ENCODE peak calls at places on chromosomes 6 and 20, in five cellular contexts. One of them, this sample, is unnamed.

GRCh38 chr6:133160531-133160930 is 80.6 kb upstream of the EYA4 start:
- DNase-seq in HTR-8/SVneo: no peak
- DNase-seq in sigmoid colon: no peak
- DNase-seq in activated gamma-delta T cell treated with anti-CD3 and anti-CD28 coated beads, Interleukin-2, amount 50 U/mL, for 16 hours: no peak
- DNase-seq in mucosa of gallbladder: no peak
- DNase-seq in this sample: no peak

GRCh38 chr6:16301511-16301910 is 63.1 kb downstream of the GMPR start:
- DNase-seq in activated gamma-delta T cell treated with anti-CD3 and anti-CD28 coated beads, Interleukin-2, amount 50 U/mL, for 16 hours: no peak
- DNase-seq in sigmoid colon: no peak
- DNase-seq in mucosa of gallbladder: no peak
- DNase-seq in HTR-8/SVneo: no peak
- DNase-seq in this sample: no peak

GRCh38 chr6:170221753-170222400 is 69.0 kb downstream of the DLL1 start:
- DNase-seq in sigmoid colon: peak; percentile 21
- DNase-seq in HTR-8/SVneo: no peak
- DNase-seq in activated gamma-delta T cell treated with anti-CD3 and anti-CD28 coated beads, Interleukin-2, amount 50 U/mL, for 16 hours: no peak
- DNase-seq in mucosa of gallbladder: no peak
- DNase-seq in this sample: no peak

GRCh38 chr6:135236319-135236718 is 55.2 kb downstream of the MYB start:
- DNase-seq in activated gamma-delta T cell treated with anti-CD3 and anti-CD28 coated beads, Interleukin-2, amount 50 U/mL, for 16 hours: no peak
- DNase-seq in sigmoid colon: no peak
- DNase-seq in HTR-8/SVneo: no peak
- DNase-seq in mucosa of gallbladder: no peak
- DNase-seq in this sample: no peak

GRCh38 chr6:109315331-109316129 is 66.7 kb downstream of the CD164 start:
- DNase-seq in mucosa of gallbladder: no peak
- DNase-seq in activated gamma-delta T cell treated with anti-CD3 and anti-CD28 coated beads, Interleukin-2, amount 50 U/mL, for 16 hours: no peak
- DNase-seq in sigmoid colon: no peak
- DNase-seq in HTR-8/SVneo: no peak
- DNase-seq in this sample: no peak

GRCh38 chr6:166579234-166579575 is 7.3 kb downstream of the RAMACL start:
- DNase-seq in sigmoid colon: no peak
- DNase-seq in HTR-8/SVneo: no peak
- DNase-seq in activated gamma-delta T cell treated with anti-CD3 and anti-CD28 coated beads, Interleukin-2, amount 50 U/mL, for 16 hours: no peak
- DNase-seq in mucosa of gallbladder: no peak
- DNase-seq in this sample: no peak

GRCh38 chr6:86331889-86332288 is 605.4 kb upstream of the HTR1E start:
- DNase-seq in activated gamma-delta T cell treated with anti-CD3 and anti-CD28 coated beads, Interleukin-2, amount 50 U/mL, for 16 hours: no peak
- DNase-seq in HTR-8/SVneo: no peak
- DNase-seq in mucosa of gallbladder: no peak
- DNase-seq in sigmoid colon: no peak
- DNase-seq in this sample: no peak

GRCh38 chr6:85250586-85251216 is 199.2 kb upstream of the NT5E start:
- DNase-seq in mucosa of gallbladder: no peak
- DNase-seq in sigmoid colon: no peak
- DNase-seq in activated gamma-delta T cell treated with anti-CD3 and anti-CD28 coated beads, Interleukin-2, amount 50 U/mL, for 16 hours: no peak
- DNase-seq in HTR-8/SVneo: no peak
- DNase-seq in this sample: no peak

GRCh38 chr6:147000545-147001488 is 203.4 kb upstream of the STXBP5 start:
- DNase-seq in activated gamma-delta T cell treated with anti-CD3 and anti-CD28 coated beads, Interleukin-2, amount 50 U/mL, for 16 hours: no peak
- DNase-seq in mucosa of gallbladder: no peak
- DNase-seq in sigmoid colon: no peak
- DNase-seq in HTR-8/SVneo: no peak
- DNase-seq in this sample: no peak

GRCh38 chr20:62342910-62343309 is 24.2 kb downstream of the LAMA5 start:
- DNase-seq in HTR-8/SVneo: no peak
- DNase-seq in activated gamma-delta T cell treated with anti-CD3 and anti-CD28 coated beads, Interleukin-2, amount 50 U/mL, for 16 hours: no peak
- DNase-seq in sigmoid colon: no peak
- DNase-seq in mucosa of gallbladder: no peak
- DNase-seq in this sample: no peak

GRCh38 chr6:155188707-155189496 is 74.9 kb upstream of the CLDN20 start:
- DNase-seq in HTR-8/SVneo: no peak
- DNase-seq in sigmoid colon: no peak
- DNase-seq in mucosa of gallbladder: no peak
- DNase-seq in activated gamma-delta T cell treated with anti-CD3 and anti-CD28 coated beads, Interleukin-2, amount 50 U/mL, for 16 hours: no peak
- DNase-seq in this sample: no peak

GRCh38 chr6:86888311-86888710 is 49.0 kb upstream of the HTR1E start:
- DNase-seq in HTR-8/SVneo: no peak
- DNase-seq in sigmoid colon: no peak
- DNase-seq in activated gamma-delta T cell treated with anti-CD3 and anti-CD28 coated beads, Interleukin-2, amount 50 U/mL, for 16 hours: no peak
- DNase-seq in mucosa of gallbladder: no peak
- DNase-seq in this sample: no peak

GRCh38 chr20:62237772-62238568 is at the start of gene OSBPL2:
- DNase-seq in mucosa of gallbladder: peak; percentile 99
- DNase-seq in HTR-8/SVneo: peak; percentile 100
- DNase-seq in sigmoid colon: peak; percentile 100
- DNase-seq in activated gamma-delta T cell treated with anti-CD3 and anti-CD28 coated beads, Interleukin-2, amount 50 U/mL, for 16 hours: peak; percentile 100
- DNase-seq in this sample: peak; percentile 100

GRCh38 chr6:159094444-159095252 is 49.9 kb upstream of the TAGAP start:
- DNase-seq in activated gamma-delta T cell treated with anti-CD3 and anti-CD28 coated beads, Interleukin-2, amount 50 U/mL, for 16 hours: no peak
- DNase-seq in HTR-8/SVneo: no peak
- DNase-seq in mucosa of gallbladder: no peak
- DNase-seq in sigmoid colon: no peak
- DNase-seq in this sample: peak; percentile 92

GRCh38 chr6:160132297-160132637 is 10.7 kb downstream of the SLC22A1 start:
- DNase-seq in mucosa of gallbladder: no peak
- DNase-seq in HTR-8/SVneo: no peak
- DNase-seq in sigmoid colon: no peak
- DNase-seq in activated gamma-delta T cell treated with anti-CD3 and anti-CD28 coated beads, Interleukin-2, amount 50 U/mL, for 16 hours: no peak
- DNase-seq in this sample: no peak

GRCh38 chr6:70380771-70381435 is 32.4 kb upstream of the FAM135A start:
- DNase-seq in mucosa of gallbladder: no peak
- DNase-seq in HTR-8/SVneo: no peak
- DNase-seq in activated gamma-delta T cell treated with anti-CD3 and anti-CD28 coated beads, Interleukin-2, amount 50 U/mL, for 16 hours: no peak
- DNase-seq in sigmoid colon: no peak
- DNase-seq in this sample: no peak

GRCh38 chr20:62795023-62795761 is 1.1 kb upstream of the MRGBP start:
- DNase-seq in mucosa of gallbladder: no peak
- DNase-seq in sigmoid colon: no peak
- DNase-seq in activated gamma-delta T cell treated with anti-CD3 and anti-CD28 coated beads, Interleukin-2, amount 50 U/mL, for 16 hours: peak; percentile 51
- DNase-seq in HTR-8/SVneo: peak; percentile 79
- DNase-seq in this sample: peak; percentile 64

GRCh38 chr6:148611213-148611612 is 135.6 kb upstream of the UST start:
- DNase-seq in activated gamma-delta T cell treated with anti-CD3 and anti-CD28 coated beads, Interleukin-2, amount 50 U/mL, for 16 hours: no peak
- DNase-seq in sigmoid colon: peak; percentile 92
- DNase-seq in mucosa of gallbladder: peak; percentile 47
- DNase-seq in HTR-8/SVneo: no peak
- DNase-seq in this sample: no peak

GRCh38 chr6:33980176-33980805 is 165.6 kb downstream of the GRM4 start:
- DNase-seq in sigmoid colon: no peak
- DNase-seq in HTR-8/SVneo: no peak
- DNase-seq in activated gamma-delta T cell treated with anti-CD3 and anti-CD28 coated beads, Interleukin-2, amount 50 U/mL, for 16 hours: no peak
- DNase-seq in mucosa of gallbladder: no peak
- DNase-seq in this sample: no peak

GRCh38 chr6:33988121-33989015 is 157.5 kb downstream of the GRM4 start:
- DNase-seq in mucosa of gallbladder: no peak
- DNase-seq in sigmoid colon: no peak
- DNase-seq in HTR-8/SVneo: no peak
- DNase-seq in activated gamma-delta T cell treated with anti-CD3 and anti-CD28 coated beads, Interleukin-2, amount 50 U/mL, for 16 hours: no peak
- DNase-seq in this sample: no peak

GRCh38 chr6:25172819-25173218 is 106.4 kb upstream of the CARMIL1 start:
- DNase-seq in mucosa of gallbladder: no peak
- DNase-seq in activated gamma-delta T cell treated with anti-CD3 and anti-CD28 coated beads, Interleukin-2, amount 50 U/mL, for 16 hours: no peak
- DNase-seq in sigmoid colon: no peak
- DNase-seq in HTR-8/SVneo: peak; percentile 64
- DNase-seq in this sample: no peak

GRCh38 chr6:34015576-34015975 is 130.3 kb downstream of the GRM4 start:
- DNase-seq in mucosa of gallbladder: no peak
- DNase-seq in sigmoid colon: no peak
- DNase-seq in HTR-8/SVneo: no peak
- DNase-seq in activated gamma-delta T cell treated with anti-CD3 and anti-CD28 coated beads, Interleukin-2, amount 50 U/mL, for 16 hours: no peak
- DNase-seq in this sample: no peak

GRCh38 chr6:94270040-94270689 is 850.8 kb upstream of the EPHA7 start:
- DNase-seq in HTR-8/SVneo: no peak
- DNase-seq in activated gamma-delta T cell treated with anti-CD3 and anti-CD28 coated beads, Interleukin-2, amount 50 U/mL, for 16 hours: no peak
- DNase-seq in mucosa of gallbladder: no peak
- DNase-seq in sigmoid colon: no peak
- DNase-seq in this sample: no peak

GRCh38 chr6:166802437-166802836 is 153.9 kb downstream of the RNASET2 start:
- DNase-seq in mucosa of gallbladder: no peak
- DNase-seq in activated gamma-delta T cell treated with anti-CD3 and anti-CD28 coated beads, Interleukin-2, amount 50 U/mL, for 16 hours: no peak
- DNase-seq in HTR-8/SVneo: no peak
- DNase-seq in sigmoid colon: no peak
- DNase-seq in this sample: no peak

GRCh38 chr6:111888928-111889696 is 15.9 kb upstream of the FYN start:
- DNase-seq in activated gamma-delta T cell treated with anti-CD3 and anti-CD28 coated beads, Interleukin-2, amount 50 U/mL, for 16 hours: no peak
- DNase-seq in HTR-8/SVneo: no peak
- DNase-seq in sigmoid colon: no peak
- DNase-seq in mucosa of gallbladder: no peak
- DNase-seq in this sample: no peak

GRCh38 chr20:50249447-50250388 is 59.1 kb downstream of the CEBPB start:
- DNase-seq in sigmoid colon: no peak
- DNase-seq in mucosa of gallbladder: no peak
- DNase-seq in HTR-8/SVneo: no peak
- DNase-seq in activated gamma-delta T cell treated with anti-CD3 and anti-CD28 coated beads, Interleukin-2, amount 50 U/mL, for 16 hours: no peak
- DNase-seq in this sample: no peak

GRCh38 chr6:156658186-156658585 is 119.0 kb upstream of the ARID1B start:
- DNase-seq in mucosa of gallbladder: no peak
- DNase-seq in activated gamma-delta T cell treated with anti-CD3 and anti-CD28 coated beads, Interleukin-2, amount 50 U/mL, for 16 hours: no peak
- DNase-seq in HTR-8/SVneo: no peak
- DNase-seq in sigmoid colon: peak; percentile 68
- DNase-seq in this sample: no peak